ENCODE peak calls at places on chromosomes 11 and 22, in seven cellular contexts. Y, V, W, L, X, T and P are unnamed samples.

GRCh38 chr11:118343981-118344521 is at the start of gene CD3G:
- DNase-seq in Y (no peak), V (no peak), W (no peak), L (no peak), X (no peak), T (no peak), P (no peak)

GRCh38 chr11:92180664-92181251 is 43.9 kb upstream of the FAT3 start:
- DNase-seq in Y (peak; percentile 63), V (no peak), W (no peak), L (no peak), X (no peak), T (no peak), P (no peak)

GRCh38 chr11:119103793-119104192 is 2.1 kb upstream of the DPAGT1 start:
- DNase-seq in Y (no peak), V (no peak), W (no peak), L (no peak), X (no peak), T (no peak), P (no peak)

GRCh38 chr22:38881997-38882396 is 10.0 kb upstream of the CBX6 start:
- DNase-seq in Y (no peak), V (no peak), W (no peak), L (no peak), X (no peak), T (no peak), P (no peak)

GRCh38 chr11:134440851-134441645 is 29.0 kb upstream of the B3GAT1 start:
- DNase-seq in Y (no peak), V (no peak), W (no peak), L (no peak), X (no peak), T (no peak), P (no peak)

GRCh38 chr11:68584991-68585524 is 99.3 kb upstream of the GAL start:
- DNase-seq in Y (no peak), V (no peak), W (no peak), L (no peak), X (no peak), T (no peak), P (no peak)

GRCh38 chr11:128506999-128507591 is 80.3 kb downstream of the ETS1 start:
- DNase-seq in Y (peak; percentile 94), V (no peak), W (peak; percentile 93), L (no peak), X (peak; percentile 86), T (peak; percentile 90), P (peak; percentile 53)

GRCh38 chr22:37351268-37351667 is 69.0 kb downstream of the CYTH4 start:
- DNase-seq in Y (no peak), V (no peak), W (no peak), L (no peak), X (no peak), T (no peak), P (no peak)

GRCh38 chr11:45852018-45852711 is 4.9 kb downstream of the CRY2 start:
- DNase-seq in Y (no peak), V (no peak), W (no peak), L (no peak), X (no peak), T (no peak), P (no peak)

GRCh38 chr11:126607776-126608625 is 252.5 kb downstream of the ST3GAL4 start:
- DNase-seq in Y (no peak), V (no peak), W (no peak), L (no peak), X (no peak), T (no peak), P (no peak)

GRCh38 chr11:118485273-118485672 is 42.0 kb upstream of the TTC36 start:
- DNase-seq in Y (no peak), V (no peak), W (no peak), L (no peak), X (no peak), T (no peak), P (no peak)

GRCh38 chr11:74696488-74696887 is 34.7 kb downstream of the CHRDL2 start:
- DNase-seq in Y (peak; percentile 46), V (no peak), W (no peak), L (no peak), X (peak; percentile 43), T (peak; percentile 41), P (no peak)

GRCh38 chr22:45296628-45297297 is 12.0 kb downstream of the UPK3A start:
- DNase-seq in Y (no peak), V (no peak), W (no peak), L (no peak), X (no peak), T (no peak), P (no peak)

GRCh38 chr11:980438-981365 is 55.0 kb downstream of the AP2A2 start:
- DNase-seq in Y (no peak), V (no peak), W (no peak), L (no peak), X (peak; percentile 48), T (no peak), P (no peak)

GRCh38 chr11:130181295-130182272 is 22.0 kb downstream of the ST14 start:
- DNase-seq in Y (peak; percentile 61), V (no peak), W (no peak), L (no peak), X (peak; percentile 46), T (no peak), P (no peak)

GRCh38 chr11:86869966-86870570 is 69.7 kb downstream of the PRSS23 start:
- DNase-seq in Y (peak; percentile 78), V (peak; percentile 60), W (no peak), L (peak; percentile 41), X (peak; percentile 54), T (peak; percentile 56), P (peak; percentile 57)

GRCh38 chr11:72781313-72782080 is 12.3 kb downstream of the STARD10 start:
- DNase-seq in Y (no peak), V (peak; percentile 89), W (no peak), L (no peak), X (no peak), T (peak; percentile 51), P (no peak)

GRCh38 chr11:124900464-124900863 is 2.8 kb upstream of the ROBO4 start:
- DNase-seq in Y (peak; percentile 81), V (no peak), W (no peak), L (peak; percentile 23), X (peak; percentile 49), T (peak; percentile 65), P (no peak)

GRCh38 chr11:73019448-73019847 is 122.7 kb downstream of the FCHSD2 start:
- DNase-seq in Y (no peak), V (no peak), W (no peak), L (no peak), X (no peak), T (no peak), P (no peak)

GRCh38 chr11:94876645-94877445 is 96.5 kb downstream of the CWC15 start:
- DNase-seq in Y (peak; percentile 97), V (peak; percentile 79), W (peak; percentile 86), L (peak; percentile 72), X (peak; percentile 72), T (peak; percentile 73), P (peak; percentile 30)
- TF ChIP-seq CTCF in Y (no peak), V (peak; percentile 46), W (no peak), L (peak; percentile 31), X (peak; percentile 19), T (peak; percentile 12), P (no peak)

DNA sequence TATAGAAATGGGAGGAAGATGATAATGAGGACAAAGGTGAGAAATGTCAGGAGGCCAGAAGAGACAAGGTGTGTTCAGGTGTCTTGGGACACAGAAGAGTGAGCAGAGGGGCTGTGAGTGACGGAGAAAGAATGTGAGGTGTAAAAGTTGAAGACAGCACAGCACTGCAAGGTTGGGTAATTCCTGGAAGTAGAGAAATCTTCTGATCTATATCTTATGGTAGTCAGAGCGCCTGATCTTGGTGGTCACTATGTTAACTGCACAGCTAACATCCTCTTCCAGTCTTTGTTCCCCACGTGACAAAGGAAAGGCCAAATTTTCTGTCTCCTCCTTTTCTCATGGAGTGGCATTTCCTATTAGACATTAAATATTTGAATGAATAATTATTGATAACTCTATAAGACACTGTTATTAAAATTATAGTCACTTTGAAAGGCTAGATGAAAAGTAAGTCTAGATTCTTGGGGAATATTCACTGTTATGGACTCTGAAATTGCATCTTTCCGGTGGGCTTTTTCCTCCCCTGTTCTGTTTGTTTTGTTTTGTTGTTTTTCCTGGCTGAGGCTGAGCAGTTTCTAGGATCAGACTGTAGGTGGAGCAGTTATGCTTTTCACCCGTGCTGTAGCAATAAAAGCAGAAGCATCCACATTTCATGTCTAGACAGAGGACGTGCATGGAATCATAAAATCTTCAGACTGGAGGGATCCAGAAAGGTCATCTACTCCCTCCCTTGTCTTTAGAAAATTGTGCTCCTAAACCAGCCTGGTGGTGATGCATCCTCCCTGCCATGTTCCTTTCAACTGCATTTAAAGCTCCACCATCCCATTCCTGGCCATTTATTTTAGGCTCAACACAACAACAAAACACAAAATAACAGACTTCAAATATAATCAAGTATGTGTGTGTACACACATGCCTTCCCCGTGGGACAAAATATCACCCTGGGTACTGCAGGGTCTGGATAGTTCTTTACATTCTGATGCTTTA is 26.6 kb downstream of the SC5D start:
- DNase-seq in Y (peak; percentile 67), V (no peak), W (no peak), L (peak; percentile 32), X (peak; percentile 26), T (no peak), P (no peak)
- TF ChIP-seq CTCF in Y (peak; percentile 83), V (peak; percentile 83), W (peak; percentile 69), L (peak; percentile 79), X (peak; percentile 48), T (peak; percentile 60), P (no peak)

GRCh38 chr11:123249354-123249753 is 54.3 kb upstream of the CLMP start:
- DNase-seq in Y (peak; percentile 27), V (no peak), W (no peak), L (no peak), X (no peak), T (no peak), P (no peak)

GRCh38 chr11:123247813-123248379 is 52.8 kb upstream of the CLMP start:
- DNase-seq in Y (no peak), V (no peak), W (no peak), L (no peak), X (no peak), T (no peak), P (no peak)

GRCh38 chr11:123245567-123245966 is 50.5 kb upstream of the CLMP start:
- DNase-seq in Y (no peak), V (no peak), W (no peak), L (no peak), X (no peak), T (no peak), P (no peak)

GRCh38 chr11:123246749-123247497 is 51.9 kb upstream of the CLMP start:
- DNase-seq in Y (peak; percentile 88), V (peak; percentile 78), W (no peak), L (peak; percentile 55), X (peak; percentile 75), T (peak; percentile 78), P (peak; percentile 78)

GRCh38 chr11:123247498-123247799 is 52.4 kb upstream of the CLMP start:
- DNase-seq in Y (no peak), V (no peak), W (no peak), L (no peak), X (no peak), T (no peak), P (no peak)
- TF ChIP-seq CTCF in Y (no peak), V (no peak), W (no peak), L (no peak), X (no peak), T (no peak), P (no peak)

DNA sequence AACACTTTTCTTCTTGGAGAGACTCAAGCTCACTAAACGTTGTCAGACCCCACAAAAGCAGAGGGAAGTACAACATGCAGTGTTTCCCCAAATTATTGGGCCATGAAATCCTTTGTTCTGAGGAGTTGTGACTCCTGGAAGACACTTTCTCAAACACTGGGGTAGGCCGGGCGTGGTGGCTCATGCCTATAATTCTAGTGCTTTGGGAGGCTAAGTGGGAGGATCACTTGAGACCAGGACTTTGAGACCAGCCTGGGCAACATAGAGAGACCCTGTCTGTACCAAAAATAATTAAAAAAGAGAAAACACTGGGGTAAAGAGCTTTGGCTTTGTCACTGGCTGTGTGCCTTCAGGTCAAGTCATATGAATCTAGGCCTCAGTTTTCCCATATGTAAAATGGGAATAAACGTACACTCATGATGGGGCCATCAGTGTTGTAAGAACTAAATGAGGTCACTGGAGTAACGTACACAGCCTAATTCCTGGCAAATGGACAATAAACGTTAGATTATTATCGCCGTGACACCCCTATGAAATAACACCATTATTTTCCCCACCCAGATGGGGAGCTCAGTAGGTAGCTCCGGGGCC is 92.0 kb downstream of the RRM1 start:
- DNase-seq in Y (no peak), V (no peak), W (no peak), L (no peak), X (no peak), T (no peak), P (no peak)
- TF ChIP-seq CTCF in Y (no peak), V (peak; percentile 1), W (no peak), L (no peak), X (no peak), T (no peak), P (no peak)